ENCODE peak calls at places on chromosomes 6 and 20, in nine cellular contexts. M, L, R, K, X, O, U, N and H are unnamed samples.

GRCh38 chr20:49810491-49811190 is 2.0 kb upstream of the SLC9A8 start:
- DNase-seq in M (no peak), L (no peak), R (no peak), K (no peak), X (no peak), O (no peak), U (no peak), N (no peak), H (no peak)

GRCh38 chr6:41494212-41495115 is 51.7 kb upstream of the FOXP4 start:
- DNase-seq in M (no peak), L (no peak), R (no peak), K (no peak), X (no peak), O (no peak), U (peak; percentile 85), N (no peak), H (no peak)

GRCh38 chr6:21348462-21349195 is 244.9 kb upstream of the SOX4 start:
- DNase-seq in M (no peak), L (no peak), R (peak; percentile 19), K (peak; percentile 76), X (no peak), O (no peak), U (no peak), N (peak; percentile 65), H (peak; percentile 36)

GRCh38 chr20:9349256-9349655 is 165.1 kb upstream of the LAMP5 start:
- DNase-seq in M (no peak), L (no peak), R (no peak), K (no peak), X (no peak), O (no peak), U (no peak), N (no peak), H (no peak)

GRCh38 chr6:31897612-31898199 is at the start of gene EHMT2:
- DNase-seq in M (peak; percentile 91), L (peak; percentile 67), R (peak; percentile 85), K (peak; percentile 94), X (peak; percentile 90), O (peak; percentile 79), U (peak; percentile 93), N (no peak), H (peak; percentile 97)

GRCh38 chr20:36384022-36384619 is 78.0 kb downstream of the DLGAP4 start:
- DNase-seq in M (no peak), L (peak; percentile 64), R (no peak), K (peak; percentile 50), X (peak; percentile 29), O (no peak), U (no peak), N (no peak), H (peak; percentile 60)

GRCh38 chr6:159378361-159378760 is 209.2 kb downstream of the FNDC1 start:
- DNase-seq in M (no peak), L (no peak), R (no peak), K (no peak), X (no peak), O (no peak), U (no peak), N (no peak), H (no peak)

GRCh38 chr20:63973636-63974401 is 4.1 kb upstream of the ZNF512B start:
- DNase-seq in M (peak; percentile 94), L (peak; percentile 90), R (peak; percentile 92), K (peak; percentile 96), X (peak; percentile 90), O (peak; percentile 91), U (peak; percentile 75), N (no peak), H (peak; percentile 98)

GRCh38 chr20:54345301-54345724 is 130.1 kb upstream of the DOK5 start:
- DNase-seq in M (no peak), L (no peak), R (no peak), K (peak; percentile 83), X (no peak), O (no peak), U (no peak), N (peak; percentile 56), H (peak; percentile 16)

GRCh38 chr6:89269981-89270380 is 45.1 kb downstream of the GABRR2 start:
- DNase-seq in M (no peak), L (no peak), R (no peak), K (no peak), X (no peak), O (no peak), U (no peak), N (no peak), H (no peak)

GRCh38 chr6:17012421-17013225 is 89.2 kb upstream of the STMND1 start:
- DNase-seq in M (no peak), L (no peak), R (no peak), K (peak; percentile 82), X (no peak), O (no peak), U (peak; percentile 22), N (peak; percentile 16), H (no peak)
- TF ChIP-seq CTCF in M (no peak), L (no peak), R (no peak), K (peak; percentile 37), X (no peak), O (no peak), U (peak; percentile 13), N (peak; percentile 18), H (no peak)

GRCh38 chr20:43846516-43846905 is 68.1 kb upstream of the TOX2 start:
- DNase-seq in M (no peak), L (no peak), R (no peak), K (no peak), X (no peak), O (no peak), U (no peak), N (no peak), H (no peak)

GRCh38 chr20:43843965-43844660 is 70.5 kb upstream of the TOX2 start:
- DNase-seq in M (no peak), L (no peak), R (no peak), K (no peak), X (no peak), O (no peak), U (no peak), N (no peak), H (no peak)

GRCh38 chr20:43842126-43843020 is 72.3 kb upstream of the TOX2 start:
- DNase-seq in M (no peak), L (no peak), R (no peak), K (no peak), X (peak; percentile 16), O (no peak), U (no peak), N (no peak), H (no peak)

GRCh38 chr20:43843096-43843964 is 71.3 kb upstream of the TOX2 start:
- DNase-seq in M (no peak), L (no peak), R (no peak), K (peak; percentile 94), X (peak; percentile 11), O (no peak), U (no peak), N (peak; percentile 26), H (no peak)

DNA sequence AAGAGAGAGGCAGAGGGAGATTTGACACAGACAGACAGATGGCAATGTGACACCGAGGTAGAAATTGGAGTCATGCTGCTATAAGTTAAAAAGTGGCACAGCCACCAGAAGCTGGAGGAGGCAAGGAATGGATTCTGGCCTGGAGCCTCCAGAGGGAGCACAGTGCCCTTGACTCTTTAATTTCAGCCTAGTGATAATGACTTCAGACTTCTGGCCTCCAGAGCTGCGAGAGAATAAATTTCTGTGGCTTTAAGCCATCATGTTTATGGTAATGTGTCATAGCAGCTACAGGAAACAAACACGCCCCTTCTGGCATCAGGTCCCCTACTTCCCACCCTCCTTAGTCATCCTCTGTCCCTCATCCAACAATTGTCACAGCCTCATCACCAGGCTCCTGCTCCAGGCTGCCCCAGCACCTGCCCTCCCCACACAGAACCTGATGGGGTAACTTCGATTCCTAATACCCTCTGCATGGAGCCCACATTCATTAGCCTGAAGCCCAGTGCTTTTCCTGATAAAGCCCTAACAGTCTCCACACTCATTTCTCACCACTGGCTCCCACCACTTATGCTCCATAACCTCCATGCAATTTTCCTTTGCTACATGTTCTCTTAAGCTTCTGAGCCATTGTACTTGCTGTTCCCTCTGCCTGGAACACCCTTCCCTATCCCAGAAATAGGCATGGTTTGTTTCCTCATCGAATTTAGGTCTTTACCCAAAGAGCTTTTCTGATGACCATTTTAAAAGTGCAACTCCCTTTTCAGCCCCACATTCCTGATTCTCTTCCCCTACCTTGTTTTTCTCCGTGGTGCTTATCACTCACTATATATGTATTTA is 69.7 kb upstream of the TOX2 start:
- DNase-seq in M (no peak), L (no peak), R (peak; percentile 33), K (peak; percentile 94), X (no peak), O (no peak), U (no peak), N (peak; percentile 16), H (no peak)
- TF ChIP-seq CTCF in M (peak; percentile 24), L (no peak), R (no peak), K (peak; percentile 28), X (no peak), O (no peak), U (no peak), N (peak; percentile 12), H (no peak)

DNA sequence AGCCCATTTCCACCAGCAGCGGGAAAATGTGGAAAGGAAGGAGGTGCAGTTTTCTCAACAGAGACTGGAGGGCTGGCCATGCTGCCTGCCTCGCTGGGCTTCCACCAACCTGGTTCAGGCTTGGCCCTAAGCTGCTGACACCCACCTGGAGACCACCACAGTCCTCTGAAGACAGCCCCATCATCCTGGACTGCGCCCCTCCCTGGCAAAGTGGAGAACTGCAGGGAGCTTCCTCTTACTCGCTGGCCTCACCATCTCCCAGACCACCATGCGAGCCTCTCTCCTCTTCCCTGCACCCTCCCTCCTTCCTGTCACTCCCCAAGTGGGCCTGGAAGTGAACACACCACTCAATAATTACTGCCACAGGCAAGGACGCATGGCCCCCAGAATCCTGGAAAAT is 71.5 kb downstream of the PSMG4 start:
- DNase-seq in M (no peak), L (no peak), R (no peak), K (no peak), X (no peak), O (no peak), U (no peak), N (no peak), H (no peak)
- TF ChIP-seq CTCF in M (peak; percentile 12), L (no peak), R (no peak), K (no peak), X (no peak), O (no peak), U (peak; percentile 69), N (no peak), H (no peak)

GRCh38 chr6:44630125-44631028 is 242.9 kb downstream of the CDC5L start:
- DNase-seq in M (peak; percentile 34), L (peak; percentile 18), R (no peak), K (peak; percentile 73), X (no peak), O (no peak), U (peak; percentile 93), N (no peak), H (peak; percentile 70)
- TF ChIP-seq CTCF in M (peak; percentile 47), L (peak; percentile 69), R (no peak), K (peak; percentile 72), X (no peak), O (no peak), U (peak; percentile 95), N (peak; percentile 87), H (peak; percentile 80)

GRCh38 chr20:48012401-48012974 is 227.2 kb upstream of the SULF2 start:
- DNase-seq in M (peak; percentile 64), L (no peak), R (no peak), K (peak; percentile 1), X (no peak), O (no peak), U (no peak), N (peak; percentile 45), H (peak; percentile 54)
- TF ChIP-seq CTCF in M (peak; percentile 65), L (no peak), R (no peak), K (peak; percentile 30), X (no peak), O (no peak), U (peak; percentile 28), N (peak; percentile 24), H (no peak)